ENCODE peak calls at places on chromosomes 3 and 15, in four cellular contexts. J is tibial nerve, P is coronary artery, L is fibroblast of lung. Y is an unnamed sample.

GRCh38 chr3:27695636-27696035 is 26.5 kb downstream of the EOMES start:
- DNase-seq in L (no peak), P (no peak), J (no peak), Y (no peak)

GRCh38 chr15:77901921-77902750 is 175.4 kb downstream of the TBC1D2B start:
- DNase-seq in P (peak; percentile 53), L (no peak), J (no peak), Y (no peak)

GRCh38 chr15:74489518-74490338 is 28.8 kb upstream of the UBL7 start:
- DNase-seq in L (peak; percentile 43), J (peak; percentile 26), P (no peak), Y (no peak)

GRCh38 chr15:69297642-69298353 is 914 bp upstream of the PAQR5 start:
- DNase-seq in L (no peak), J (no peak), P (no peak), Y (no peak)

GRCh38 chr15:36814085-36814484 is 234.7 kb downstream of the CDIN1 start:
- DNase-seq in L (no peak), P (no peak), J (no peak), Y (no peak)

GRCh38 chr3:183579967-183580720 is 24.6 kb upstream of the KLHL6 start:
- DNase-seq in L (peak; percentile 20), J (peak; percentile 19), P (no peak), Y (no peak)

GRCh38 chr3:67044955-67045354 is 46.8 kb downstream of the KBTBD8 start:
- DNase-seq in L (no peak), P (no peak), J (no peak), Y (no peak)

GRCh38 chr3:173644086-173645082 is 246.8 kb downstream of the NLGN1 start:
- DNase-seq in L (no peak), J (no peak), P (no peak), Y (no peak)

GRCh38 chr15:66786708-66787471 is 84.9 kb downstream of the SMAD6 start:
- DNase-seq in P (no peak), L (no peak), J (no peak), Y (no peak)

GRCh38 chr3:125002414-125002811 is 53.4 kb downstream of the HEG1 start:
- DNase-seq in P (no peak), L (no peak), J (no peak), Y (no peak)

GRCh38 chr3:129934234-129935123 is 40.0 kb upstream of the TRH start:
- DNase-seq in P (no peak), L (peak; percentile 32), J (no peak), Y (no peak)

GRCh38 chr3:152183473-152183872 is 85.3 kb upstream of the MBNL1 start:
- DNase-seq in P (no peak), J (peak; percentile 33), L (peak; percentile 65), Y (no peak)

GRCh38 chr3:185658943-185659342 is 72.8 kb downstream of the SENP2 start:
- DNase-seq in P (no peak), L (no peak), J (no peak), Y (no peak)

GRCh38 chr3:185657211-185657610 is 71.1 kb downstream of the SENP2 start:
- DNase-seq in J (no peak), L (no peak), P (no peak), Y (no peak)

GRCh38 chr3:185656321-185656840 is 70.3 kb downstream of the SENP2 start:
- DNase-seq in P (peak; percentile 88), J (peak; percentile 76), L (peak; percentile 99), Y (peak; percentile 33)

GRCh38 chr3:185658504-185658912 is 72.4 kb downstream of the SENP2 start:
- DNase-seq in L (peak; percentile 99), P (peak; percentile 92), J (peak; percentile 90), Y (peak; percentile 93)

GRCh38 chr3:185657691-185658503 is 71.8 kb downstream of the SENP2 start:
- DNase-seq in P (no peak), J (no peak), L (no peak), Y (no peak)
- H3K27ac ChIP-seq in P (peak overlapping the region; percentile 97), J (peak overlapping the region; percentile 99), L (peak overlapping the region; percentile 79), Y (peak overlapping the region; percentile 93)

DNA sequence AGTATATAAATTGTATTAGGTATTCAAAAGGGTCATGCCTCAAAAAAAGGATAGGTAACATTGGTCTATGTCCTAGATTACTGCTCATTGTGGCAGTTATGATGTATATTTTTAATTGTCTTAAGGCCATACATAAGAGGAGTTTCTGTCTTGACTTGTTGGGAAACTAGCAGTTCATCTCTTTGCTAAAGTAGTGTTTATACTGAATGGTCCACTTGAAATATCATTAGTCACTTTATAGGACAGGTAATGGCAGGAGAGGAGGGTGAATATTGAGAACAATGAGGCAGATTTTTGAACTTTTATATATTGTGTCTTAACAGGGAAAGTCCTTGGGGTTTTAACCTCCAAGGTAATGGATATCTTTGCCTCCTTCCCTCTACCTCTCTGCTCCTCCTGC is 58.4 kb downstream of the TP63 start:
- DNase-seq in L (no peak), J (no peak), P (no peak), Y (no peak)
- H3K27ac ChIP-seq in L (no peak overlapping the region), J (no peak overlapping the region), P (no peak overlapping the region), Y (no peak overlapping the region)

GRCh38 chr15:64810499-64811326 is 14.7 kb downstream of the PIF1 start:
- DNase-seq in L (no peak), P (no peak), J (no peak), Y (no peak)
- H3K27ac ChIP-seq in L (no peak overlapping the region), P (no peak overlapping the region), J (no peak overlapping the region), Y (no peak overlapping the region)

GRCh38 chr3:195124378-195124985 is 146.5 kb downstream of the XXYLT1 start:
- DNase-seq in L (no peak), P (no peak), J (no peak), Y (no peak)
- H3K27ac ChIP-seq in L (no peak overlapping the region), P (no peak overlapping the region), J (no peak overlapping the region), Y (no peak overlapping the region)

GRCh38 chr15:47705601-47706000 is 11.7 kb upstream of the SEMA6D start:
- DNase-seq in L (no peak), J (no peak), P (no peak), Y (no peak)
- H3K27ac ChIP-seq in L (no peak overlapping the region), J (no peak overlapping the region), P (no peak overlapping the region), Y (no peak overlapping the region)

DNA sequence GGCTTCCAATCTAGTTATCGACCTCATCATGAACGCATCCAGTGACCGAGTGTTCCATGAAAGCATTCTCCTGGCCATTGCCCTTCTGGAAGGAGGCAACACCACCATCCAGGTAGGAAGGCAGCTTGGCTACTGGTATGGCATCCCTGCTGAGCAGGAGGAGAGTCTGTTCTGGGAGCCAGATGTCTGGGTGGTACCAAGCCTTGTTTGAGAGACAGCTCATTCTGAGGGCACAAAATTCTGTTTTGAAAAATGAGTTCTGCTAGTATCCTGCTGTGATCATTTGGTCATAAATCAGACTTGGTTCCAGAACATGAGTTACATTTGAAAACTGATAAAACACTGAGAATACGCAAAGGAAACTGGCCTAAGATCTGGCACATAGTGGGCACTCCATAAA is 242.1 kb downstream of the ITPR1 start:
- DNase-seq in L (no peak), P (no peak), J (no peak), Y (no peak)
- H3K27ac ChIP-seq in L (no peak overlapping the region), P (no peak overlapping the region), J (no peak overlapping the region), Y (peak overlapping the region; percentile 84)

DNA sequence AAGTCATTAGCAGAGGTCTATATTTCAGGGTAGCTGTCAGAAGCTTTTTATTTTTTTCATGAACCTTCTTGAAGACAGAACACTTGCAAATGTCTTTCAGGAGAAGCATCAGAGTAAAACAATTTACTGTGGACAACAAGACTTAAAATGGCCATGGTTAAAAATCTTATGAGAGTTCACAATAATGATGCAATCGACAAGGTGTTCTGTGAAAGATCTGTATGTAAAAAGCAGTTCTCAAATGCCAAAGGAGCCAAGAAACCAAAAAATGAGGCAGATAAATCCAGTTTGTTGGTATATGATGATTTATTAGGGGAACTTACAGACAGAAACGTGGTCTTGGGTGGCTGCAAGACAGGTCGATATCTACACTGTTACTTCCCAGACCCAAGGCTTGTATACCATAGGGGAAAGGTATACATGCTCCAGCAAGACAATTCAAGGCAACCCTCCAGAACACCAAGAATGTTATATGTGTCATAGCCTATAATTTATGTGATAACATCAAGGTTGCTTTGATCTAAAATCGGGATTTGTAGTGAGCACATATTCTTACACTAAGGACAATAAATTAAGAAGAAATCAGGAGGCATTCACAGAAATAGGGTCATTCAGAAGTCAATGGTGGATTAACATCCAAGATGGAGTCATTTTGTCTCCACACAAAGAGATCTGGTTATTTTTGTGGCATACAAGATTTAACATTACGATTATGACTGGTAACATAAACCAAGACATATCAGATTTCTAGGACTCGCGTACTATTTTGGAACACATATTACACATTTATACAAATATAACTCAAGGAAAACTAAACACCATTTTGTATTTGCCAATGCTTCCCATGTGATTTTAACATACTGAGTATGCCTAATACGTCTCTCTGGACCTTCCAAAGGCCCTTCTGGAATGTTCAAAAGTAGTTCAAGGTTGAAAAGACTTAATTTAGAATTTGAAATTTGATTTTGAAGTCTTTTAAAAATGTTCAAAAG is 316.4 kb downstream of the THSD4 start:
- DNase-seq in J (no peak), L (peak; percentile 74), P (no peak), Y (no peak)
- H3K27ac ChIP-seq in J (no peak overlapping the region), L (no peak overlapping the region), P (no peak overlapping the region), Y (peak overlapping the region; percentile 51)